ENCODE peak calls at places on chromosomes 5 and 9, in nine cellular contexts. One of them, this sample, is unnamed.

GRCh38 chr5:3268760-3269330 is 326.8 kb upstream of the IRX1 start:
- DNase-seq in LoVo: no peak
- DNase-seq in uterus: no peak
- DNase-seq in nucleus accumbens: no peak
- DNase-seq in GDM1: no peak
- DNase-seq in right atrium auricular region: no peak
- DNase-seq in fibroblast of villous mesenchyme: no peak
- DNase-seq in CD4-positive, alpha-beta memory T cell: no peak
- DNase-seq in NCI-H345: no peak
- DNase-seq in this sample: no peak

GRCh38 chr5:157659886-157660660 is 7.8 kb upstream of the SOX30 start:
- DNase-seq in LoVo: no peak
- DNase-seq in uterus: no peak
- DNase-seq in nucleus accumbens: no peak
- DNase-seq in GDM1: no peak
- DNase-seq in right atrium auricular region: no peak
- DNase-seq in fibroblast of villous mesenchyme: no peak
- DNase-seq in CD4-positive, alpha-beta memory T cell: no peak
- DNase-seq in NCI-H345: no peak
- DNase-seq in this sample: no peak

GRCh38 chr5:102554728-102555127 is 55.9 kb upstream of the SLCO6A1 start:
- DNase-seq in LoVo: no peak
- DNase-seq in uterus: no peak
- DNase-seq in nucleus accumbens: no peak
- DNase-seq in GDM1: no peak
- DNase-seq in right atrium auricular region: no peak
- DNase-seq in fibroblast of villous mesenchyme: no peak
- DNase-seq in CD4-positive, alpha-beta memory T cell: no peak
- DNase-seq in NCI-H345: peak; percentile 12
- DNase-seq in this sample: no peak

GRCh38 chr5:79956173-79956670 is 34.8 kb downstream of the MTX3 start:
- DNase-seq in LoVo: peak; percentile 11
- DNase-seq in uterus: no peak
- DNase-seq in nucleus accumbens: no peak
- DNase-seq in GDM1: no peak
- DNase-seq in right atrium auricular region: no peak
- DNase-seq in fibroblast of villous mesenchyme: no peak
- DNase-seq in CD4-positive, alpha-beta memory T cell: no peak
- DNase-seq in NCI-H345: no peak
- DNase-seq in this sample: no peak

GRCh38 chr5:175743676-175744210 is 85.9 kb downstream of the HRH2 start:
- DNase-seq in LoVo: no peak
- DNase-seq in uterus: no peak
- DNase-seq in nucleus accumbens: no peak
- DNase-seq in GDM1: no peak
- DNase-seq in right atrium auricular region: peak; percentile 32
- DNase-seq in fibroblast of villous mesenchyme: peak; percentile 18
- DNase-seq in CD4-positive, alpha-beta memory T cell: no peak
- DNase-seq in NCI-H345: no peak
- DNase-seq in this sample: no peak

GRCh38 chr5:73437126-73438047 is 11.2 kb downstream of the FOXD1 start:
- DNase-seq in LoVo: peak; percentile 84
- DNase-seq in uterus: no peak
- DNase-seq in nucleus accumbens: no peak
- DNase-seq in GDM1: no peak
- DNase-seq in right atrium auricular region: no peak
- DNase-seq in fibroblast of villous mesenchyme: peak; percentile 15
- DNase-seq in CD4-positive, alpha-beta memory T cell: no peak
- DNase-seq in NCI-H345: no peak
- DNase-seq in this sample: no peak

GRCh38 chr5:93831449-93831848 is 90.0 kb upstream of the POU5F2 start:
- DNase-seq in LoVo: no peak
- DNase-seq in uterus: no peak
- DNase-seq in nucleus accumbens: no peak
- DNase-seq in GDM1: no peak
- DNase-seq in right atrium auricular region: no peak
- DNase-seq in fibroblast of villous mesenchyme: peak; percentile 52
- DNase-seq in CD4-positive, alpha-beta memory T cell: no peak
- DNase-seq in NCI-H345: no peak
- DNase-seq in this sample: no peak

GRCh38 chr5:112648264-112648663 is 89.4 kb upstream of the APC start:
- DNase-seq in LoVo: no peak
- DNase-seq in uterus: no peak
- DNase-seq in nucleus accumbens: no peak
- DNase-seq in GDM1: no peak
- DNase-seq in right atrium auricular region: no peak
- DNase-seq in fibroblast of villous mesenchyme: no peak
- DNase-seq in CD4-positive, alpha-beta memory T cell: no peak
- DNase-seq in NCI-H345: no peak
- DNase-seq in this sample: no peak

GRCh38 chr5:172901788-172902496 is 57.3 kb upstream of the RPL26L1 start:
- DNase-seq in LoVo: no peak
- DNase-seq in uterus: no peak
- DNase-seq in nucleus accumbens: no peak
- DNase-seq in GDM1: no peak
- DNase-seq in right atrium auricular region: no peak
- DNase-seq in fibroblast of villous mesenchyme: peak; percentile 78
- DNase-seq in CD4-positive, alpha-beta memory T cell: no peak
- DNase-seq in NCI-H345: no peak
- DNase-seq in this sample: no peak

GRCh38 chr5:148035676-148036075 is 28.1 kb upstream of the SPINK5 start:
- DNase-seq in LoVo: no peak
- DNase-seq in uterus: no peak
- DNase-seq in nucleus accumbens: no peak
- DNase-seq in GDM1: no peak
- DNase-seq in right atrium auricular region: no peak
- DNase-seq in fibroblast of villous mesenchyme: no peak
- DNase-seq in CD4-positive, alpha-beta memory T cell: no peak
- DNase-seq in NCI-H345: no peak
- DNase-seq in this sample: no peak

GRCh38 chr5:135851907-135852805 is 17.7 kb downstream of the SLC25A48 start:
- DNase-seq in LoVo: no peak
- DNase-seq in uterus: no peak
- DNase-seq in nucleus accumbens: no peak
- DNase-seq in GDM1: no peak
- DNase-seq in right atrium auricular region: no peak
- DNase-seq in fibroblast of villous mesenchyme: no peak
- DNase-seq in CD4-positive, alpha-beta memory T cell: no peak
- DNase-seq in NCI-H345: no peak
- DNase-seq in this sample: no peak

GRCh38 chr9:119963798-119964372 is 594.6 kb upstream of the BRINP1 start:
- DNase-seq in LoVo: peak; percentile 51
- DNase-seq in uterus: no peak
- DNase-seq in nucleus accumbens: no peak
- DNase-seq in GDM1: no peak
- DNase-seq in right atrium auricular region: no peak
- DNase-seq in fibroblast of villous mesenchyme: peak; percentile 79
- DNase-seq in CD4-positive, alpha-beta memory T cell: no peak
- DNase-seq in NCI-H345: no peak
- DNase-seq in this sample: no peak

GRCh38 chr5:128014578-128014977 is 69.0 kb upstream of the SLC12A2 start:
- DNase-seq in LoVo: no peak
- DNase-seq in uterus: no peak
- DNase-seq in nucleus accumbens: no peak
- DNase-seq in GDM1: no peak
- DNase-seq in right atrium auricular region: no peak
- DNase-seq in fibroblast of villous mesenchyme: no peak
- DNase-seq in CD4-positive, alpha-beta memory T cell: no peak
- DNase-seq in NCI-H345: no peak
- DNase-seq in this sample: no peak

GRCh38 chr5:80238078-80238477 is 17.8 kb downstream of the SERINC5 start:
- DNase-seq in LoVo: no peak
- DNase-seq in uterus: no peak
- DNase-seq in nucleus accumbens: no peak
- DNase-seq in GDM1: no peak
- DNase-seq in right atrium auricular region: no peak
- DNase-seq in fibroblast of villous mesenchyme: no peak
- DNase-seq in CD4-positive, alpha-beta memory T cell: no peak
- DNase-seq in NCI-H345: no peak
- DNase-seq in this sample: no peak

GRCh38 chr5:34833991-34834793 is 4.8 kb upstream of the TTC23L start:
- DNase-seq in LoVo: no peak
- DNase-seq in uterus: no peak
- DNase-seq in nucleus accumbens: no peak
- DNase-seq in GDM1: no peak
- DNase-seq in right atrium auricular region: no peak
- DNase-seq in fibroblast of villous mesenchyme: peak; percentile 88
- DNase-seq in CD4-positive, alpha-beta memory T cell: no peak
- DNase-seq in NCI-H345: no peak
- DNase-seq in this sample: no peak

GRCh38 chr9:36935768-36936497 is 98.1 kb downstream of the PAX5 start:
- DNase-seq in LoVo: no peak
- DNase-seq in uterus: no peak
- DNase-seq in nucleus accumbens: no peak
- DNase-seq in GDM1: no peak
- DNase-seq in right atrium auricular region: no peak
- DNase-seq in fibroblast of villous mesenchyme: no peak
- DNase-seq in CD4-positive, alpha-beta memory T cell: no peak
- DNase-seq in NCI-H345: no peak
- DNase-seq in this sample: no peak

GRCh38 chr5:155556700-155557099 is 543.1 kb downstream of the KIF4B start:
- DNase-seq in LoVo: no peak
- DNase-seq in uterus: no peak
- DNase-seq in nucleus accumbens: no peak
- DNase-seq in GDM1: no peak
- DNase-seq in right atrium auricular region: no peak
- DNase-seq in fibroblast of villous mesenchyme: no peak
- DNase-seq in CD4-positive, alpha-beta memory T cell: no peak
- DNase-seq in NCI-H345: no peak
- DNase-seq in this sample: no peak

GRCh38 chr5:171813813-171814212 is 28.2 kb downstream of the SMIM23 start:
- DNase-seq in LoVo: no peak
- DNase-seq in uterus: no peak
- DNase-seq in nucleus accumbens: no peak
- DNase-seq in GDM1: no peak
- DNase-seq in right atrium auricular region: no peak
- DNase-seq in fibroblast of villous mesenchyme: no peak
- DNase-seq in CD4-positive, alpha-beta memory T cell: no peak
- DNase-seq in NCI-H345: no peak
- DNase-seq in this sample: no peak

GRCh38 chr5:133905494-133905893 is 62.9 kb downstream of the C5orf15 start:
- DNase-seq in LoVo: no peak
- DNase-seq in uterus: no peak
- DNase-seq in nucleus accumbens: no peak
- DNase-seq in GDM1: no peak
- DNase-seq in right atrium auricular region: no peak
- DNase-seq in fibroblast of villous mesenchyme: no peak
- DNase-seq in CD4-positive, alpha-beta memory T cell: no peak
- DNase-seq in NCI-H345: no peak
- DNase-seq in this sample: no peak

GRCh38 chr9:5630038-5630507 is 1.2 kb downstream of the RIC1 start:
- DNase-seq in LoVo: peak; percentile 18
- DNase-seq in uterus: no peak
- DNase-seq in nucleus accumbens: no peak
- DNase-seq in GDM1: no peak
- DNase-seq in right atrium auricular region: no peak
- DNase-seq in fibroblast of villous mesenchyme: peak; percentile 56
- DNase-seq in CD4-positive, alpha-beta memory T cell: peak; percentile 23
- DNase-seq in NCI-H345: peak; percentile 13
- DNase-seq in this sample: no peak

GRCh38 chr9:119861801-119862200 is 492.6 kb upstream of the BRINP1 start:
- DNase-seq in LoVo: no peak
- DNase-seq in uterus: no peak
- DNase-seq in nucleus accumbens: no peak
- DNase-seq in GDM1: no peak
- DNase-seq in right atrium auricular region: no peak
- DNase-seq in fibroblast of villous mesenchyme: no peak
- DNase-seq in CD4-positive, alpha-beta memory T cell: no peak
- DNase-seq in NCI-H345: no peak
- DNase-seq in this sample: peak; percentile 38

GRCh38 chr9:86202338-86202882 is 57.0 kb downstream of the C9orf153 start:
- DNase-seq in LoVo: peak; percentile 72
- DNase-seq in uterus: no peak
- DNase-seq in nucleus accumbens: no peak
- DNase-seq in GDM1: no peak
- DNase-seq in right atrium auricular region: no peak
- DNase-seq in fibroblast of villous mesenchyme: peak; percentile 58
- DNase-seq in CD4-positive, alpha-beta memory T cell: peak; percentile 33
- DNase-seq in NCI-H345: peak; percentile 15
- DNase-seq in this sample: no peak

GRCh38 chr5:15993334-15993733 is 186.3 kb downstream of the MARCHF11 start:
- DNase-seq in LoVo: no peak
- DNase-seq in uterus: no peak
- DNase-seq in nucleus accumbens: no peak
- DNase-seq in GDM1: no peak
- DNase-seq in right atrium auricular region: no peak
- DNase-seq in fibroblast of villous mesenchyme: peak; percentile 8
- DNase-seq in CD4-positive, alpha-beta memory T cell: no peak
- DNase-seq in NCI-H345: no peak
- DNase-seq in this sample: no peak

GRCh38 chr5:102638912-102639652 is 116.0 kb upstream of the PAM start:
- DNase-seq in LoVo: peak; percentile 19
- DNase-seq in uterus: no peak
- DNase-seq in nucleus accumbens: no peak
- DNase-seq in GDM1: no peak
- DNase-seq in right atrium auricular region: no peak
- DNase-seq in fibroblast of villous mesenchyme: no peak
- DNase-seq in CD4-positive, alpha-beta memory T cell: no peak
- DNase-seq in NCI-H345: no peak
- DNase-seq in this sample: no peak

GRCh38 chr5:73250645-73251044 is 77.7 kb downstream of the TMEM174 start:
- DNase-seq in LoVo: no peak
- DNase-seq in uterus: no peak
- DNase-seq in nucleus accumbens: no peak
- DNase-seq in GDM1: no peak
- DNase-seq in right atrium auricular region: no peak
- DNase-seq in fibroblast of villous mesenchyme: no peak
- DNase-seq in CD4-positive, alpha-beta memory T cell: no peak
- DNase-seq in NCI-H345: no peak
- DNase-seq in this sample: no peak

GRCh38 chr5:174549254-174549653 is 175.1 kb upstream of the MSX2 start:
- DNase-seq in LoVo: peak; percentile 27
- DNase-seq in uterus: no peak
- DNase-seq in nucleus accumbens: no peak
- DNase-seq in GDM1: no peak
- DNase-seq in right atrium auricular region: no peak
- DNase-seq in fibroblast of villous mesenchyme: no peak
- DNase-seq in CD4-positive, alpha-beta memory T cell: no peak
- DNase-seq in NCI-H345: no peak
- DNase-seq in this sample: no peak

GRCh38 chr5:141547488-141547887 is 58.6 kb downstream of the PCDHGC5 start:
- DNase-seq in LoVo: no peak
- DNase-seq in uterus: no peak
- DNase-seq in nucleus accumbens: no peak
- DNase-seq in GDM1: no peak
- DNase-seq in right atrium auricular region: no peak
- DNase-seq in fibroblast of villous mesenchyme: peak; percentile 61
- DNase-seq in CD4-positive, alpha-beta memory T cell: no peak
- DNase-seq in NCI-H345: no peak
- DNase-seq in this sample: no peak

GRCh38 chr9:35844628-35845301 is 15.7 kb downstream of the TMEM8B start:
- DNase-seq in LoVo: peak; percentile 30
- DNase-seq in uterus: peak; percentile 71
- DNase-seq in nucleus accumbens: no peak
- DNase-seq in GDM1: peak; percentile 73
- DNase-seq in right atrium auricular region: peak; percentile 68
- DNase-seq in fibroblast of villous mesenchyme: peak; percentile 80
- DNase-seq in CD4-positive, alpha-beta memory T cell: peak; percentile 57
- DNase-seq in NCI-H345: no peak
- DNase-seq in this sample: no peak

GRCh38 chr5:169716287-169716686 is 79.2 kb downstream of the DOCK2 start:
- DNase-seq in LoVo: no peak
- DNase-seq in uterus: no peak
- DNase-seq in nucleus accumbens: no peak
- DNase-seq in GDM1: no peak
- DNase-seq in right atrium auricular region: no peak
- DNase-seq in fibroblast of villous mesenchyme: peak; percentile 40
- DNase-seq in CD4-positive, alpha-beta memory T cell: no peak
- DNase-seq in NCI-H345: no peak
- DNase-seq in this sample: no peak

GRCh38 chr9:16213781-16214515 is 656.5 kb downstream of the BNC2 start:
- DNase-seq in LoVo: no peak
- DNase-seq in uterus: peak; percentile 89
- DNase-seq in nucleus accumbens: no peak
- DNase-seq in GDM1: no peak
- DNase-seq in right atrium auricular region: peak; percentile 85
- DNase-seq in fibroblast of villous mesenchyme: peak; percentile 81
- DNase-seq in CD4-positive, alpha-beta memory T cell: no peak
- DNase-seq in NCI-H345: no peak
- DNase-seq in this sample: peak; percentile 64

GRCh38 chr5:411728-412127 is 31.2 kb upstream of the EXOC3 start:
- DNase-seq in LoVo: no peak
- DNase-seq in uterus: no peak
- DNase-seq in nucleus accumbens: no peak
- DNase-seq in GDM1: no peak
- DNase-seq in right atrium auricular region: no peak
- DNase-seq in fibroblast of villous mesenchyme: no peak
- DNase-seq in CD4-positive, alpha-beta memory T cell: no peak
- DNase-seq in NCI-H345: no peak
- DNase-seq in this sample: no peak

This sample was measured in gastrocnemius medialis.